ENCODE peak calls at places on chromosomes 11 and 22, in five cellular contexts. One of them, this sample, is unnamed. For H3K4me1, the result is how much of the 10 kb centered on the place peaks cover.

GRCh38 chr11:59754494-59754858 is 700 bp upstream of the STX3 start:
- DNase-seq in K562: no peak
- DNase-seq in GM12878: no peak
- DNase-seq in HepG2: no peak
- DNase-seq in H1: no peak
- DNase-seq in this sample: peak

GRCh38 chr22:50319503-50319951 is 7.3 kb downstream of the DENND6B start:
- DNase-seq in K562: no peak
- DNase-seq in GM12878: no peak
- DNase-seq in HepG2: no peak
- DNase-seq in H1: no peak
- DNase-seq in this sample: no peak

GRCh38 chr22:43066844-43067385 is 22.3 kb downstream of the TTLL1 start:
- DNase-seq in K562: no peak
- DNase-seq in GM12878: no peak
- DNase-seq in HepG2: no peak
- DNase-seq in H1: no peak
- DNase-seq in this sample: no peak

GRCh38 chr22:39622881-39623367 is 52.4 kb downstream of the CACNA1I start:
- DNase-seq in K562: peak
- DNase-seq in GM12878: no peak
- DNase-seq in HepG2: peak
- DNase-seq in H1: peak
- DNase-seq in this sample: peak

GRCh38 chr11:94271885-94272372 is 32.5 kb upstream of the IZUMO1R start:
- DNase-seq in K562: no peak
- DNase-seq in GM12878: peak
- DNase-seq in HepG2: no peak
- DNase-seq in H1: no peak
- DNase-seq in this sample: no peak

GRCh38 chr11:77148963-77149715 is 21.1 kb downstream of the MYO7A start:
- DNase-seq in K562: no peak
- DNase-seq in GM12878: no peak
- DNase-seq in HepG2: no peak
- DNase-seq in H1: no peak
- DNase-seq in this sample: no peak

GRCh38 chr11:2807801-2808241 is 77.8 kb downstream of the CDKN1C start:
- DNase-seq in K562: no peak
- DNase-seq in GM12878: no peak
- DNase-seq in HepG2: no peak
- DNase-seq in H1: no peak
- DNase-seq in this sample: no peak

GRCh38 chr11:11857769-11858168 is 16.0 kb downstream of the USP47 start:
- DNase-seq in K562: no peak
- DNase-seq in GM12878: no peak
- DNase-seq in HepG2: peak
- DNase-seq in H1: no peak
- DNase-seq in this sample: peak

GRCh38 chr22:37566903-37567798 is 6.9 kb downstream of the CDC42EP1 start:
- DNase-seq in K562: no peak
- DNase-seq in GM12878: peak
- DNase-seq in HepG2: peak
- DNase-seq in H1: peak
- DNase-seq in this sample: peak

GRCh38 chr22:37567991-37568390 is 7.7 kb downstream of the CDC42EP1 start:
- DNase-seq in K562: no peak
- DNase-seq in GM12878: no peak
- DNase-seq in HepG2: no peak
- DNase-seq in H1: no peak
- DNase-seq in this sample: no peak

GRCh38 chr22:37565830-37566229 is 5.5 kb downstream of the CDC42EP1 start:
- DNase-seq in K562: no peak
- DNase-seq in GM12878: no peak
- DNase-seq in HepG2: no peak
- DNase-seq in H1: no peak
- DNase-seq in this sample: no peak

GRCh38 chr22:37568448-37569008 is 8.2 kb downstream of the CDC42EP1 start:
- DNase-seq in K562: no peak
- DNase-seq in GM12878: no peak
- DNase-seq in HepG2: no peak
- DNase-seq in H1: no peak
- DNase-seq in this sample: no peak

GRCh38 chr22:37566329-37566837 is 6.1 kb downstream of the CDC42EP1 start:
- DNase-seq in K562: no peak
- DNase-seq in GM12878: no peak
- DNase-seq in HepG2: no peak
- DNase-seq in H1: no peak
- DNase-seq in this sample: no peak
- H3K4me1 ChIP-seq in K562: under half
- H3K4me1 ChIP-seq in GM12878: under half
- H3K4me1 ChIP-seq in HepG2: half or more
- H3K4me1 ChIP-seq in H1: under half
- H3K4me1 ChIP-seq in this sample: under half

GRCh38 chr22:33328789-33329296 is 270.7 kb upstream of the SYN3 start:
- DNase-seq in K562: no peak
- DNase-seq in GM12878: no peak
- DNase-seq in HepG2: peak
- DNase-seq in H1: no peak
- DNase-seq in this sample: peak
- TF ChIP-seq CREB1 in K562: no peak
- TF ChIP-seq CREB1 in GM12878: no peak
- TF ChIP-seq CREB1 in HepG2: no peak
- TF ChIP-seq CREB1 in H1: no peak
- TF ChIP-seq CREB1 in this sample: no peak

GRCh38 chr11:64844330-64845124 is at the start of gene CDC42BPG:
- DNase-seq in K562: peak
- DNase-seq in GM12878: no peak
- DNase-seq in HepG2: peak
- DNase-seq in H1: peak
- DNase-seq in this sample: peak

GRCh38 chr11:64846998-64847666 is 2.7 kb upstream of the CDC42BPG start:
- DNase-seq in K562: peak
- DNase-seq in GM12878: no peak
- DNase-seq in HepG2: peak
- DNase-seq in H1: peak
- DNase-seq in this sample: peak

GRCh38 chr11:64842851-64843841 is 1.3 kb downstream of the CDC42BPG start:
- DNase-seq in K562: peak
- DNase-seq in GM12878: no peak
- DNase-seq in HepG2: peak
- DNase-seq in H1: peak
- DNase-seq in this sample: no peak

GRCh38 chr11:64843971-64844329 is 503 bp downstream of the CDC42BPG start:
- DNase-seq in K562: no peak
- DNase-seq in GM12878: no peak
- DNase-seq in HepG2: no peak
- DNase-seq in H1: no peak
- DNase-seq in this sample: no peak

GRCh38 chr11:64845125-64845735 is 777 bp upstream of the CDC42BPG start:
- DNase-seq in K562: no peak
- DNase-seq in GM12878: no peak
- DNase-seq in HepG2: peak
- DNase-seq in H1: no peak
- DNase-seq in this sample: no peak
- H3K4me1 ChIP-seq in K562: under half
- H3K4me1 ChIP-seq in GM12878: under half
- H3K4me1 ChIP-seq in HepG2: half or more
- H3K4me1 ChIP-seq in H1: under half
- H3K4me1 ChIP-seq in this sample: under half

GRCh38 chr11:109854696-109855095 is 238.5 kb upstream of the ZC3H12C start:
- DNase-seq in K562: no peak
- DNase-seq in GM12878: no peak
- DNase-seq in HepG2: no peak
- DNase-seq in H1: no peak
- DNase-seq in this sample: no peak

GRCh38 chr11:109857637-109858036 is 235.6 kb upstream of the ZC3H12C start:
- DNase-seq in K562: no peak
- DNase-seq in GM12878: no peak
- DNase-seq in HepG2: no peak
- DNase-seq in H1: no peak
- DNase-seq in this sample: no peak

GRCh38 chr11:109856958-109857357 is 236.2 kb upstream of the ZC3H12C start:
- DNase-seq in K562: no peak
- DNase-seq in GM12878: no peak
- DNase-seq in HepG2: no peak
- DNase-seq in H1: no peak
- DNase-seq in this sample: no peak

GRCh38 chr11:109859325-109859724 is 233.9 kb upstream of the ZC3H12C start:
- DNase-seq in K562: no peak
- DNase-seq in GM12878: no peak
- DNase-seq in HepG2: peak
- DNase-seq in H1: no peak
- DNase-seq in this sample: no peak

DNA sequence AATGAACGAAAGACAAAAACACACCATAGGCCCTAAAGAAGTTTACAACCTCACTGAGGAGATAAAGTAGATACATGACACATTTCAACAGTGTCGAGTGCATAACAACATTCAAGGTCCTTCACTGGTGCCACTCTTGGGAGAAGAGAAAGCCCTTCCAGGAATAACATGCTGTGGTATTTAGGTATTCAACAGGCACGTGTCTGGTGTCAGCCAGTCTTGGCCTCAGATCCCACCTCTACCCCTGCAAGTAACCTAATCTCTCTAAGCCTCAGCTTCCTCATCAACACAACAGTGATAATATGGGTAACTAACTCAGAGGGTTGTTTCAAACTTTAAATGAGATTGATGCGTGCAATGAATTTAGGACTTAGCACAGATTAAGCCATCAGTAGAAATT is 235.0 kb upstream of the ZC3H12C start:
- DNase-seq in K562: no peak
- DNase-seq in GM12878: no peak
- DNase-seq in HepG2: no peak
- DNase-seq in H1: no peak
- DNase-seq in this sample: no peak
- TF ChIP-seq CREB1 in K562: no peak
- TF ChIP-seq CREB1 in GM12878: no peak
- TF ChIP-seq CREB1 in HepG2: no peak
- TF ChIP-seq CREB1 in H1: no peak
- TF ChIP-seq CREB1 in this sample: no peak

This sample was measured in GM23338.